ENCODE peak calls at places on chromosomes 3 and 15, in four cellular contexts. V, A, R and P are unnamed samples.

GRCh38 chr15:80999623-81000036 is 1.1 kb upstream of the TLNRD1 start:
- DNase-seq in A (peak; percentile 55), R (no peak), V (peak; percentile 85), P (peak; percentile 37)

GRCh38 chr3:64104691-64105101 is 81.4 kb upstream of the PSMD6 start:
- DNase-seq in V (no peak), A (no peak), R (no peak), P (no peak)

GRCh38 chr3:135706758-135707375 is 258.7 kb upstream of the PPP2R3A start:
- DNase-seq in R (no peak), V (no peak), A (no peak), P (no peak)

GRCh38 chr3:2851835-2852234 is 258.3 kb downstream of the IL5RA start:
- DNase-seq in V (peak; percentile 24), R (no peak), A (no peak), P (no peak)

GRCh38 chr3:52194541-52195296 is 3.2 kb upstream of the ALAS1 start:
- DNase-seq in V (peak; percentile 69), A (no peak), R (no peak), P (no peak)

GRCh38 chr3:183188895-183189462 is 26.4 kb upstream of the LAMP3 start:
- DNase-seq in A (peak; percentile 17), R (peak; percentile 17), V (peak; percentile 43), P (no peak)

GRCh38 chr3:3145831-3146230 is 19.1 kb downstream of the TRNT1 start:
- DNase-seq in R (no peak), A (no peak), V (no peak), P (no peak)

GRCh38 chr3:113736548-113737089 is 9.4 kb downstream of the NAA50 start:
- DNase-seq in A (peak; percentile 68), V (no peak), R (peak; percentile 91), P (no peak)

GRCh38 chr3:32593903-32594525 is 23.4 kb upstream of the DYNC1LI1 start:
- DNase-seq in V (no peak), A (no peak), R (peak; percentile 68), P (no peak)

GRCh38 chr15:57376695-57377477 is 581 bp downstream of the CGNL1 start:
- DNase-seq in A (no peak), V (no peak), R (peak; percentile 33), P (no peak)

GRCh38 chr15:73889053-73889452 is 15.7 kb downstream of the TBC1D21 start:
- DNase-seq in A (no peak), V (no peak), R (no peak), P (no peak)

GRCh38 chr15:84772467-84772866 is 24.1 kb downstream of the ZNF592 start:
- DNase-seq in R (no peak), V (no peak), A (no peak), P (no peak)